ENCODE peak calls at places on chromosomes 5 and 9, in eight cellular contexts. One of them, this sample, is unnamed.

GRCh38 chr5:143652104-143652700 is 159.8 kb upstream of the HMHB1 start:
- DNase-seq in NCI-H1436 treated with DMSO at 0.1 percent for 48 hours: no peak
- DNase-seq in epithelial cell of prostate: no peak
- DNase-seq in dorsolateral prefrontal cortex: peak
- DNase-seq in GM13977: no peak
- DNase-seq in activated CD4-positive, alpha-beta T cell treated with anti-CD3 and anti-CD28 coated beads for 48 hours: peak
- DNase-seq in NB4: no peak
- DNase-seq in activated naive CD4-positive, alpha-beta T cell treated with Interleukin-2 at 50 U/mL for 16 hours: peak
- DNase-seq in this sample: no peak

GRCh38 chr5:119402555-119402954 is 46.7 kb downstream of the TNFAIP8 start:
- DNase-seq in NCI-H1436 treated with DMSO at 0.1 percent for 48 hours: no peak
- DNase-seq in epithelial cell of prostate: no peak
- DNase-seq in dorsolateral prefrontal cortex: no peak
- DNase-seq in GM13977: no peak
- DNase-seq in activated CD4-positive, alpha-beta T cell treated with anti-CD3 and anti-CD28 coated beads for 48 hours: no peak
- DNase-seq in NB4: no peak
- DNase-seq in activated naive CD4-positive, alpha-beta T cell treated with Interleukin-2 at 50 U/mL for 16 hours: no peak
- DNase-seq in this sample: no peak

GRCh38 chr5:36647046-36647445 is 40.6 kb downstream of the SLC1A3 start:
- DNase-seq in NCI-H1436 treated with DMSO at 0.1 percent for 48 hours: no peak
- DNase-seq in epithelial cell of prostate: no peak
- DNase-seq in dorsolateral prefrontal cortex: no peak
- DNase-seq in GM13977: peak
- DNase-seq in activated CD4-positive, alpha-beta T cell treated with anti-CD3 and anti-CD28 coated beads for 48 hours: no peak
- DNase-seq in NB4: no peak
- DNase-seq in activated naive CD4-positive, alpha-beta T cell treated with Interleukin-2 at 50 U/mL for 16 hours: no peak
- DNase-seq in this sample: no peak

GRCh38 chr5:119166026-119166425 is 95.1 kb downstream of the DMXL1 start:
- DNase-seq in NCI-H1436 treated with DMSO at 0.1 percent for 48 hours: no peak
- DNase-seq in epithelial cell of prostate: no peak
- DNase-seq in dorsolateral prefrontal cortex: no peak
- DNase-seq in GM13977: no peak
- DNase-seq in activated CD4-positive, alpha-beta T cell treated with anti-CD3 and anti-CD28 coated beads for 48 hours: no peak
- DNase-seq in NB4: no peak
- DNase-seq in activated naive CD4-positive, alpha-beta T cell treated with Interleukin-2 at 50 U/mL for 16 hours: no peak
- DNase-seq in this sample: no peak

GRCh38 chr9:1759009-1759408 is 256.1 kb upstream of the SMARCA2 start:
- DNase-seq in NCI-H1436 treated with DMSO at 0.1 percent for 48 hours: no peak
- DNase-seq in epithelial cell of prostate: no peak
- DNase-seq in dorsolateral prefrontal cortex: no peak
- DNase-seq in GM13977: peak
- DNase-seq in activated CD4-positive, alpha-beta T cell treated with anti-CD3 and anti-CD28 coated beads for 48 hours: no peak
- DNase-seq in NB4: no peak
- DNase-seq in activated naive CD4-positive, alpha-beta T cell treated with Interleukin-2 at 50 U/mL for 16 hours: no peak
- DNase-seq in this sample: no peak

GRCh38 chr9:87640385-87640795 is 85.5 kb upstream of the CTSL start:
- DNase-seq in NCI-H1436 treated with DMSO at 0.1 percent for 48 hours: no peak
- DNase-seq in epithelial cell of prostate: no peak
- DNase-seq in dorsolateral prefrontal cortex: no peak
- DNase-seq in GM13977: no peak
- DNase-seq in activated CD4-positive, alpha-beta T cell treated with anti-CD3 and anti-CD28 coated beads for 48 hours: no peak
- DNase-seq in NB4: no peak
- DNase-seq in activated naive CD4-positive, alpha-beta T cell treated with Interleukin-2 at 50 U/mL for 16 hours: no peak
- DNase-seq in this sample: no peak

GRCh38 chr5:15252331-15252730 is 247.6 kb upstream of the FBXL7 start:
- DNase-seq in NCI-H1436 treated with DMSO at 0.1 percent for 48 hours: no peak
- DNase-seq in epithelial cell of prostate: no peak
- DNase-seq in dorsolateral prefrontal cortex: no peak
- DNase-seq in GM13977: no peak
- DNase-seq in activated CD4-positive, alpha-beta T cell treated with anti-CD3 and anti-CD28 coated beads for 48 hours: no peak
- DNase-seq in NB4: no peak
- DNase-seq in activated naive CD4-positive, alpha-beta T cell treated with Interleukin-2 at 50 U/mL for 16 hours: no peak
- DNase-seq in this sample: no peak

GRCh38 chr5:146778261-146778660 is 100.3 kb downstream of the PPP2R2B start:
- DNase-seq in NCI-H1436 treated with DMSO at 0.1 percent for 48 hours: no peak
- DNase-seq in epithelial cell of prostate: no peak
- DNase-seq in dorsolateral prefrontal cortex: no peak
- DNase-seq in GM13977: no peak
- DNase-seq in activated CD4-positive, alpha-beta T cell treated with anti-CD3 and anti-CD28 coated beads for 48 hours: no peak
- DNase-seq in NB4: no peak
- DNase-seq in activated naive CD4-positive, alpha-beta T cell treated with Interleukin-2 at 50 U/mL for 16 hours: no peak
- DNase-seq in this sample: no peak

GRCh38 chr9:83299556-83299955 is 236.6 kb upstream of the RASEF start:
- DNase-seq in NCI-H1436 treated with DMSO at 0.1 percent for 48 hours: no peak
- DNase-seq in epithelial cell of prostate: peak
- DNase-seq in dorsolateral prefrontal cortex: no peak
- DNase-seq in GM13977: no peak
- DNase-seq in activated CD4-positive, alpha-beta T cell treated with anti-CD3 and anti-CD28 coated beads for 48 hours: no peak
- DNase-seq in NB4: no peak
- DNase-seq in activated naive CD4-positive, alpha-beta T cell treated with Interleukin-2 at 50 U/mL for 16 hours: no peak
- DNase-seq in this sample: peak